ENCODE peak calls at places on chromosomes 4 and X, in six cellular contexts. L is uterus, M is vagina, Y is IMR-90, O is tibial nerve, H is mesendoderm. N is an unnamed sample. For H3K4me1 and H3K27me3, the result is how much of the 10 kb centered on the place peaks cover.

GRCh38 chr4:15681372-15682339 is at the start of gene FAM200B:
- DNase-seq in L (peak), M (peak), Y (peak), O (peak), H (peak), N (peak)

GRCh38 chr4:67871867-67872266 is 11.9 kb downstream of the TMPRSS11D start:
- DNase-seq in L (no peak), M (no peak), Y (peak), O (no peak), H (peak), N (no peak)

GRCh38 chr4:122633211-122633610 is 12.3 kb upstream of the IL21 start:
- DNase-seq in L (no peak), M (no peak), Y (no peak), O (no peak), H (no peak), N (no peak)

GRCh38 chr4:168791376-168791775 is 218.7 kb downstream of the CBR4 start:
- DNase-seq in L (no peak), M (no peak), Y (no peak), O (no peak), H (peak), N (no peak)

GRCh38 chr4:48005781-48006180 is 10.7 kb downstream of the CNGA1 start:
- DNase-seq in L (no peak), M (no peak), Y (no peak), O (no peak), H (peak), N (no peak)

GRCh38 chr4:149521611-149522010 is 294.0 kb downstream of the IQCM start:
- DNase-seq in L (no peak), M (no peak), Y (no peak), O (no peak), H (no peak), N (peak)

GRCh38 chr4:150828159-150828558 is 186.9 kb downstream of the LRBA start:
- DNase-seq in L (no peak), M (no peak), Y (no peak), O (no peak), H (no peak), N (no peak)

GRCh38 chr4:22389240-22389871 is 126.5 kb downstream of the ADGRA3 start:
- DNase-seq in L (peak), M (no peak), Y (peak), O (peak), H (peak), N (peak)

GRCh38 chr4:86532851-86533250 is 61.3 kb upstream of the PTPN13 start:
- DNase-seq in L (no peak), M (no peak), Y (no peak), O (no peak), H (no peak), N (no peak)

GRCh38 chr4:72312032-72312650 is 256.9 kb downstream of the ADAMTS3 start:
- DNase-seq in L (peak), M (no peak), Y (peak), O (peak), H (peak), N (peak)

GRCh38 chr4:142350886-142351285 is 495.2 kb downstream of the INPP4B start:
- DNase-seq in L (no peak), M (no peak), Y (peak), O (no peak), H (no peak), N (peak)

GRCh38 chr4:60201052-60201673 is 999.0 kb upstream of the ADGRL3 start:
- DNase-seq in L (no peak), M (no peak), Y (peak), O (peak), H (peak), N (peak)

GRCh38 chr4:87965501-87965975 is 10.0 kb upstream of the SPP1 start:
- DNase-seq in L (no peak), M (no peak), Y (no peak), O (no peak), H (no peak), N (no peak)

GRCh38 chr4:149498246-149498645 is 317.4 kb downstream of the IQCM start:
- DNase-seq in L (no peak), M (no peak), Y (no peak), O (no peak), H (no peak), N (no peak)

GRCh38 chr4:8580321-8581093 is at the start of gene GPR78:
- DNase-seq in L (peak), M (no peak), Y (peak), O (no peak), H (peak), N (peak)

GRCh38 chrX:10021461-10022272 is 54.5 kb downstream of the CLDN34 start:
- DNase-seq in L (no peak), M (no peak), Y (peak), O (no peak), H (peak), N (no peak)

GRCh38 chr4:4574792-4575191 is 32.9 kb upstream of the STX18 start:
- DNase-seq in L (peak), M (no peak), Y (peak), O (peak), H (peak), N (peak)

GRCh38 chr4:184408021-184408710 is 66.2 kb downstream of the IRF2 start:
- DNase-seq in L (no peak), M (no peak), Y (peak), O (no peak), H (no peak), N (no peak)

GRCh38 chr4:184763150-184763780 is 29.4 kb upstream of the CENPU start:
- DNase-seq in L (peak), M (no peak), Y (peak), O (no peak), H (no peak), N (no peak)

GRCh38 chr4:166493828-166494432 is 620.9 kb downstream of the TLL1 start:
- DNase-seq in L (no peak), M (no peak), Y (no peak), O (no peak), H (peak), N (peak)

GRCh38 chr4:6095023-6095817 is 77.0 kb upstream of the C4orf50 start:
- DNase-seq in L (no peak), M (no peak), Y (peak), O (no peak), H (no peak), N (no peak)

GRCh38 chr4:124583797-124584196 is 128.7 kb downstream of the ANKRD50 start:
- DNase-seq in L (no peak), M (no peak), Y (no peak), O (no peak), H (no peak), N (no peak)

GRCh38 chrX:138723301-138723700 is 11.8 kb upstream of the FGF13 start:
- DNase-seq in L (no peak), M (no peak), Y (no peak), O (no peak), H (peak), N (no peak)

GRCh38 chrX:107628662-107629532 is 587 bp downstream of the PRPS1 start:
- DNase-seq in L (peak), M (no peak), Y (peak), O (peak), H (peak), N (peak)

GRCh38 chrX:19005909-19006308 is 22.0 kb upstream of the PHKA2 start:
- DNase-seq in L (no peak), M (no peak), Y (no peak), O (no peak), H (peak), N (no peak)

GRCh38 chrX:38985375-38985774 is 184.1 kb downstream of the MID1IP1 start:
- DNase-seq in L (no peak), M (no peak), Y (peak), O (no peak), H (peak), N (no peak)

GRCh38 chr4:88759039-88759631 is 61.5 kb upstream of the NAP1L5 start:
- DNase-seq in L (no peak), M (no peak), Y (peak), O (no peak), H (peak), N (no peak)

GRCh38 chr4:4457803-4458550 is 71.1 kb downstream of the NSG1 start:
- DNase-seq in L (no peak), M (no peak), Y (peak), O (no peak), H (peak), N (no peak)

GRCh38 chr4:72205831-72206230 is 174.0 kb downstream of the NPFFR2 start:
- DNase-seq in L (no peak), M (no peak), Y (no peak), O (no peak), H (no peak), N (no peak)

GRCh38 chr4:184343400-184344177 is 125.9 kb upstream of the ENPP6 start:
- DNase-seq in L (peak), M (no peak), Y (peak), O (peak), H (peak), N (peak)

GRCh38 chr4:129603241-129603931 is 507.4 kb downstream of the C4orf33 start:
- DNase-seq in L (no peak), M (no peak), Y (no peak), O (no peak), H (peak), N (no peak)

GRCh38 chrX:153184787-153185186 is 5.7 kb downstream of the MAGEA1 start:
- DNase-seq in L (no peak), M (no peak), Y (no peak), O (no peak), H (no peak), N (no peak)

GRCh38 chr4:37370052-37370451 is 125.5 kb downstream of the NWD2 start:
- DNase-seq in L (no peak), M (no peak), Y (no peak), O (no peak), H (no peak), N (no peak)

GRCh38 chrX:23773601-23774175 is 9.3 kb upstream of the SAT1 start:
- DNase-seq in L (no peak), M (no peak), Y (no peak), O (no peak), H (no peak), N (no peak)

DNA sequence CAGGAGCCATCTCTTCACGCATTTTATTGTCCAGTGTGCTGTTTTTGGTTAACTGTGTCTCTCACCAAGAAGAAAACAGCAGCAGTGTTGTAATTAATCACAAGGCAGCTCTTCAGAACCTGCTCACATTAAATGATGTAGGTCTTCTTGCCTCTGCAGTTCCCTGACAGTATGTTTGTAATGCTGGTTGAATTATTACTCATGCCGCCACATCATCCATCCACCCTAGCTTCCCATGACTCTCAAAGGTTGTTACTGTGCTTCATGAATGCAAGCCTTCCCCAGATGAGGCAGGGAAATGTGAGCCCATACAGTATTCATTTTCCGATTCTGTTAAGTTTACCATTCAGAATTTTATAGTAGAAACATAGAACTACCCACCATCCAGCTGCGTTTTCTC is 17.4 kb downstream of the TLR10 start:
- DNase-seq in L (no peak), M (no peak), Y (peak), O (no peak), H (no peak), N (no peak)
- H3K4me1 ChIP-seq in L (under half), M (under half), Y (under half), O (under half), H (under half), N (under half)

DNA sequence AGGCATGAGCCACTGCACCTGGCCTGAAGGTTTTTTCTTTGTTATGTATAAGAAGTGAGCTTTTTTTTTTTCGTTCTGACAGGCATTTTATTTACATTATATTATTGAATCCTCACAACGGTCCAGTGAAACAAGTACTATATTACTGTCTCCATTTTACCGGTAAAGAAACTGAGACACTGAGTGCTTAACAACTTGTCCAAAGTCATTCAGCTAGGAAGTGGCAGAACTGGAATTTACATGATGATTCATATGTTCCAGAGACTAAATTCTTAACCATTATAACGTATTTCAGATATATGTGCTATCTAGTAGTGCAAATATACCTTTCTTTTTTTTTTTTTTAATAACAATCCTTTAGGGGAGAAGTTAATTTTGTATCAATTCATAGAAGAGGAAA is 18.4 kb upstream of the SLC6A14 start:
- DNase-seq in L (no peak), M (no peak), Y (no peak), O (no peak), H (no peak), N (no peak)
- H3K27me3 ChIP-seq in L (under half), M (under half), Y (under half), O (under half), H (under half), N (under half)

GRCh38 chr4:94924566-94924965 is 166.8 kb downstream of the BMPR1B start:
- DNase-seq in L (no peak), M (no peak), Y (no peak), O (no peak), H (no peak), N (no peak)

GRCh38 chr4:94927696-94928095 is 169.9 kb downstream of the BMPR1B start:
- DNase-seq in L (no peak), M (no peak), Y (no peak), O (no peak), H (peak), N (no peak)

GRCh38 chr4:94929696-94930095 is 171.9 kb downstream of the BMPR1B start:
- DNase-seq in L (no peak), M (no peak), Y (no peak), O (no peak), H (no peak), N (no peak)

GRCh38 chr4:94926936-94927335 is 169.2 kb downstream of the BMPR1B start:
- DNase-seq in L (no peak), M (no peak), Y (no peak), O (no peak), H (no peak), N (no peak)

GRCh38 chr4:94925764-94926347 is 168.1 kb downstream of the BMPR1B start:
- DNase-seq in L (no peak), M (no peak), Y (no peak), O (no peak), H (no peak), N (no peak)
- H3K27ac ChIP-seq in L (no peak), M (no peak), Y (no peak), O (no peak), H (no peak), N (no peak)

GRCh38 chr4:183171484-183172267 is 72.6 kb downstream of the WWC2 start:
- DNase-seq in L (no peak), M (no peak), Y (peak), O (no peak), H (no peak), N (no peak)

GRCh38 chr4:183172881-183173280 is 73.8 kb downstream of the WWC2 start:
- DNase-seq in L (no peak), M (no peak), Y (no peak), O (no peak), H (no peak), N (no peak)

GRCh38 chr4:183170894-183171293 is 71.8 kb downstream of the WWC2 start:
- DNase-seq in L (no peak), M (no peak), Y (no peak), O (no peak), H (no peak), N (no peak)

GRCh38 chr4:183175631-183176232 is 76.7 kb downstream of the WWC2 start:
- DNase-seq in L (no peak), M (no peak), Y (peak), O (no peak), H (no peak), N (no peak)

DNA sequence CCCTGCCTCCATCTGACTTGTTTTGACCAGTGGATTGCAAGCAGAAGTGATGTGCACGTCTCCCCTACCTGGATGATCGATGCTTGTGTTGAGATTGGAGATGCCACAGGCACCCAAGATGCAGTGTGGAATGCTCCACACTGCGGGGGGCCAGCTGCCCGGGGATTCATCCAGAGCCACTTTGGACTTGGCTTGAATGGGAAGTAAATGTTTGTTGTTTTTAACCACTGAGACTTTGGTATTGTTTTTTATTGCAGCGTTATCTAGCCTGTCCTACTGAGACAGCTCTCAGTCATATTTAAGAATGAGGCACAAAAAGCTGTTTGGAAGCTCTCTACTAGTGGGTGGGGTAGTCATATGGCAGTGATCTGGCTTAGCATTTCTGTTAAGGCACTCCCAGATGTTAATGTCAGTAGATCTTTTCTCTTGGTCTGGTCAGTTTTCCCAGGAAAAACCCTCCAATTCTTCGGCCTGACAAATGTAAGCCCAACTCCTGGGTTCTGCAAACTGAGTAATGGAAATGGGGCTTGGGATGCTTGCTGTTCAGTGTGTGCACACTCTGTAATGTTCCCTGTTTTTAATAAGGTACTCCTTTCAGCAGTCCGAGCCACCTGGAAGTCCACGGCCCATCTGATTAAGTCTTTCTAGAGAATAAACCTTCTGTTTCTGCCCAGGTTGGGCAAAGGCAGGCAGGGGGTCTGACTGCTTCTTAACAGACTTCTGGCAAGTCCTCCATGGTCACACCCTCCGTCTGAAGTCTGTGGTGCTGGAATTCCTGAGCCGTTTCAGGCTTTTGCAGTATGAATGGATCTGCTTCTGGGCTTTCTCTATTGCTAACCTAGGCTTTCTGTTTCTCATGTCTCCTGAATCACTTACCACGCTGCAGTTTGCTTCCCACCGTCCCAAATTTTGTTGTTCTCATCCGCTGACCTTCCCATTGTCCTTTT is 74.8 kb downstream of the WWC2 start:
- DNase-seq in L (no peak), M (no peak), Y (peak), O (no peak), H (peak), N (no peak)
- H3K4me1 ChIP-seq in L (under half), M (under half), Y (under half), O (under half), H (under half), N (under half)

GRCh38 chr4:2062808-2063524 is 3.8 kb downstream of the NAT8L start:
- DNase-seq in L (no peak), M (no peak), Y (no peak), O (no peak), H (no peak), N (no peak)
- H3K27me3 ChIP-seq in L (under half), M (under half), Y (under half), O (under half), H (under half), N (under half)

GRCh38 chr4:1854752-1855151 is 1.2 kb downstream of the LETM1 start:
- DNase-seq in L (no peak), M (no peak), Y (no peak), O (no peak), H (no peak), N (no peak)
- H3K27ac ChIP-seq in L (no peak), M (no peak), Y (no peak), O (no peak), H (no peak), N (no peak)

GRCh38 chrX:25012433-25012735 is 3.4 kb downstream of the ARX start:
- DNase-seq in L (no peak), M (no peak), Y (no peak), O (no peak), H (peak), N (no peak)
- H3K4me1 ChIP-seq in L (under half), M (under half), Y (under half), O (under half), H (under half), N (under half)

GRCh38 chrX:68928401-68928800 is 99.6 kb downstream of the EFNB1 start:
- DNase-seq in L (no peak), M (no peak), Y (no peak), O (no peak), H (no peak), N (no peak)

GRCh38 chrX:68930576-68931317 is 101.9 kb downstream of the EFNB1 start:
- DNase-seq in L (no peak), M (no peak), Y (no peak), O (no peak), H (peak), N (no peak)

GRCh38 chrX:68931345-68931744 is 102.5 kb downstream of the EFNB1 start:
- DNase-seq in L (no peak), M (no peak), Y (no peak), O (no peak), H (no peak), N (no peak)

GRCh38 chrX:68929332-68930150 is 100.7 kb downstream of the EFNB1 start:
- DNase-seq in L (peak), M (no peak), Y (peak), O (no peak), H (peak), N (no peak)

DNA sequence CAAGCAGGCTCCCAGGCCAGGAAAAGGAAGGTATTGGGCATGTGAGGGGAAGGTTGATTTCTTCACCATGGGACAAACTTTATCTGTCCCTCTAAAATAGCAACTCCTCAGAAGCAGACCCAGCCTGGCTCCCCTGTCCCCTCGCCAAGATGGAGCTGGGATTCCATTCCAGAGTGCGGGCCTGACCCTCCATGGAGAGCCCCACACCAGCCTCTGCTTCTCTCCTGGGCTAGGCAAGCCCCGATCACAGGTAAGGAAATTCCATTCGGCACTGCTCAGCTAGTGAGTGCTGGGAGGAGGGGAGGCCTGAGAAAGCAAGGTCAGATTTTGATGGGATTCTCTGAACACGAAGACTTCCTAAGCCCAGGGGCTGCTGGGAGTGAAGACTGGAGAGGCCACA is 98.4 kb downstream of the EFNB1 start:
- DNase-seq in L (no peak), M (no peak), Y (no peak), O (no peak), H (peak), N (no peak)
- H3K27me3 ChIP-seq in L (under half), M (under half), Y (under half), O (under half), H (under half), N (under half)

GRCh38 chr4:33477715-33478114 is 2757.5 kb downstream of the PCDH7 start:
- DNase-seq in L (no peak), M (no peak), Y (no peak), O (no peak), H (no peak), N (no peak)

DNA sequence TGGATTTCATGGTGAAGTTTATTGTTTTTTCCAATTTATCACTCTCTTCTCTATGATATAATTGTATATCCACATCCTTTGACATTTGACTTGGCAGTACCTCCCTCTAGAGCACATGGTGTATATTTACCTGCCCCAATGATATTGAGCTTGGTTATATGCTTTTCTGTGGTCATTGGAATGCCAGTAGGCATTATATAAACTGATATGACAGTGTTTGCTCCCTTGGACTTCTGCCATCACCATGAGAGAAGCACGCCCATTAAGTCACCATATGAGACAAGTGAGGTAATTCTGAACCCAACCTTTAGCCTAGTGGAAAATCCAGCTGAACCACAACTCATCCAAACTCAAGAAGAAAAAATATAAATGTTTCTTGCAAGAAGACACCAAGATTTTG is 2761.5 kb downstream of the ARAP2 start:
- DNase-seq in L (no peak), M (no peak), Y (no peak), O (no peak), H (no peak), N (peak)
- H3K27ac ChIP-seq in L (no peak), M (no peak), Y (no peak), O (no peak), H (no peak), N (no peak)